ENCODE peak calls at places on chromosomes 5 and 9, in eight cellular contexts. One of them, this sample, is unnamed.

GRCh38 chr5:107451028-107451427 is 219.7 kb downstream of the EFNA5 start:
- DNase-seq in astrocyte of the spinal cord: no peak
- DNase-seq in NCI-H524 treated with DMSO at 0.1 percent for 48 hours: no peak
- DNase-seq in mesothelial cell of epicardium: no peak
- DNase-seq in choroid plexus epithelial cell: no peak
- DNase-seq in neural crest cell: no peak
- DNase-seq in substantia nigra: no peak
- DNase-seq in Right ventricle myocardium inferior: no peak
- DNase-seq in this sample: no peak

GRCh38 chr9:109887079-109887478 is 107.1 kb downstream of the PALM2AKAP2 start:
- DNase-seq in astrocyte of the spinal cord: peak; percentile 76
- DNase-seq in NCI-H524 treated with DMSO at 0.1 percent for 48 hours: no peak
- DNase-seq in mesothelial cell of epicardium: no peak
- DNase-seq in choroid plexus epithelial cell: peak; percentile 64
- DNase-seq in neural crest cell: no peak
- DNase-seq in substantia nigra: no peak
- DNase-seq in Right ventricle myocardium inferior: no peak
- DNase-seq in this sample: no peak

GRCh38 chr5:149053027-149053705 is 9.7 kb downstream of the SH3TC2 start:
- DNase-seq in astrocyte of the spinal cord: peak; percentile 75
- DNase-seq in NCI-H524 treated with DMSO at 0.1 percent for 48 hours: peak; percentile 23
- DNase-seq in mesothelial cell of epicardium: no peak
- DNase-seq in choroid plexus epithelial cell: peak; percentile 41
- DNase-seq in neural crest cell: no peak
- DNase-seq in substantia nigra: no peak
- DNase-seq in Right ventricle myocardium inferior: no peak
- DNase-seq in this sample: no peak

GRCh38 chr5:150503977-150504620 is 3.8 kb upstream of the NDST1 start:
- DNase-seq in astrocyte of the spinal cord: no peak
- DNase-seq in NCI-H524 treated with DMSO at 0.1 percent for 48 hours: peak; percentile 81
- DNase-seq in mesothelial cell of epicardium: no peak
- DNase-seq in choroid plexus epithelial cell: no peak
- DNase-seq in neural crest cell: no peak
- DNase-seq in substantia nigra: peak; percentile 81
- DNase-seq in Right ventricle myocardium inferior: no peak
- DNase-seq in this sample: no peak

GRCh38 chr5:57741326-57741725 is 258.7 kb upstream of the ACTBL2 start:
- DNase-seq in astrocyte of the spinal cord: no peak
- DNase-seq in NCI-H524 treated with DMSO at 0.1 percent for 48 hours: no peak
- DNase-seq in mesothelial cell of epicardium: no peak
- DNase-seq in choroid plexus epithelial cell: no peak
- DNase-seq in neural crest cell: no peak
- DNase-seq in substantia nigra: no peak
- DNase-seq in Right ventricle myocardium inferior: no peak
- DNase-seq in this sample: no peak

GRCh38 chr9:137430723-137431415 is 7.7 kb downstream of the NOXA1 start:
- DNase-seq in astrocyte of the spinal cord: no peak
- DNase-seq in NCI-H524 treated with DMSO at 0.1 percent for 48 hours: no peak
- DNase-seq in mesothelial cell of epicardium: no peak
- DNase-seq in choroid plexus epithelial cell: no peak
- DNase-seq in neural crest cell: no peak
- DNase-seq in substantia nigra: no peak
- DNase-seq in Right ventricle myocardium inferior: no peak
- DNase-seq in this sample: no peak

GRCh38 chr9:126057869-126058467 is 268.7 kb upstream of the MVB12B start:
- DNase-seq in astrocyte of the spinal cord: no peak
- DNase-seq in NCI-H524 treated with DMSO at 0.1 percent for 48 hours: peak; percentile 98
- DNase-seq in mesothelial cell of epicardium: no peak
- DNase-seq in choroid plexus epithelial cell: no peak
- DNase-seq in neural crest cell: no peak
- DNase-seq in substantia nigra: no peak
- DNase-seq in Right ventricle myocardium inferior: no peak
- DNase-seq in this sample: no peak

GRCh38 chr9:36222449-36222848 is 31.7 kb downstream of the CLTA start:
- DNase-seq in astrocyte of the spinal cord: no peak
- DNase-seq in NCI-H524 treated with DMSO at 0.1 percent for 48 hours: no peak
- DNase-seq in mesothelial cell of epicardium: no peak
- DNase-seq in choroid plexus epithelial cell: peak; percentile 42
- DNase-seq in neural crest cell: no peak
- DNase-seq in substantia nigra: no peak
- DNase-seq in Right ventricle myocardium inferior: no peak
- DNase-seq in this sample: no peak

GRCh38 chr9:136944519-136945332 is at the start of the genes C8G and FBXW5:
- DNase-seq in astrocyte of the spinal cord: peak; percentile 92
- DNase-seq in NCI-H524 treated with DMSO at 0.1 percent for 48 hours: no peak
- DNase-seq in mesothelial cell of epicardium: peak; percentile 96
- DNase-seq in choroid plexus epithelial cell: peak; percentile 94
- DNase-seq in neural crest cell: peak; percentile 92
- DNase-seq in substantia nigra: peak; percentile 92
- DNase-seq in Right ventricle myocardium inferior: peak; percentile 98
- DNase-seq in this sample: peak; percentile 97